ENCODE peak calls at places on chromosome 10, in six cellular contexts. U, V, R, Y, A and I are unnamed samples. For H3K4me1, the result is how much of the 10 kb centered on the place peaks cover.

GRCh38 chr10:89389254-89389653 is 3.2 kb upstream of the IFIT1 start:
- DNase-seq in U (no peak), V (no peak), R (peak), Y (no peak), A (no peak), I (peak)

GRCh38 chr10:119246862-119247549 is 39.6 kb downstream of the GRK5 start:
- DNase-seq in U (no peak), V (no peak), R (peak), Y (no peak), A (no peak), I (peak)

GRCh38 chr10:60942604-60943269 is 1.2 kb downstream of the RHOBTB1 start:
- DNase-seq in U (no peak), V (no peak), R (peak), Y (no peak), A (no peak), I (peak)

GRCh38 chr10:118701529-118702323 is 53.0 kb downstream of the CACUL1 start:
- DNase-seq in U (peak), V (no peak), R (peak), Y (no peak), A (peak), I (peak)

GRCh38 chr10:60043561-60043960 is 137.2 kb upstream of the CCDC6 start:
- DNase-seq in U (no peak), V (no peak), R (no peak), Y (no peak), A (no peak), I (no peak)

GRCh38 chr10:97234403-97234802 is 48.6 kb upstream of the SLIT1 start:
- DNase-seq in U (no peak), V (peak), R (peak), Y (no peak), A (no peak), I (peak)

GRCh38 chr10:46028584-46029570 is 1.5 kb downstream of the NCOA4 start:
- DNase-seq in U (no peak), V (peak), R (peak), Y (no peak), A (peak), I (peak)

GRCh38 chr10:94413374-94413773 is 11.0 kb downstream of the TBC1D12 start:
- DNase-seq in U (no peak), V (no peak), R (no peak), Y (no peak), A (no peak), I (no peak)

GRCh38 chr10:52011113-52011512 is 303.0 kb upstream of the DKK1 start:
- DNase-seq in U (no peak), V (no peak), R (no peak), Y (no peak), A (no peak), I (no peak)

GRCh38 chr10:112961609-112962008 is 11.6 kb downstream of the TCF7L2 start:
- DNase-seq in U (no peak), V (no peak), R (no peak), Y (no peak), A (no peak), I (peak)

GRCh38 chr10:92405006-92405924 is 114.3 kb downstream of the MARCHF5 start:
- DNase-seq in U (peak), V (no peak), R (no peak), Y (no peak), A (no peak), I (no peak)

GRCh38 chr10:119620241-119620753 is 23.5 kb upstream of the TIAL1 start:
- DNase-seq in U (no peak), V (no peak), R (peak), Y (no peak), A (no peak), I (peak)

GRCh38 chr10:71946700-71947099 is 17.5 kb upstream of the CHST3 start:
- DNase-seq in U (no peak), V (no peak), R (no peak), Y (no peak), A (no peak), I (no peak)

GRCh38 chr10:130471486-130471885 is 335.3 kb downstream of the GLRX3 start:
- DNase-seq in U (no peak), V (no peak), R (no peak), Y (no peak), A (no peak), I (no peak)

GRCh38 chr10:49397036-49397999 is 1.4 kb upstream of the DRGX start:
- DNase-seq in U (peak), V (peak), R (no peak), Y (peak), A (no peak), I (no peak)

GRCh38 chr10:85741626-85742300 is 624.8 kb downstream of the GRID1 start:
- DNase-seq in U (no peak), V (no peak), R (no peak), Y (no peak), A (no peak), I (no peak)

GRCh38 chr10:8416755-8417154 is 362.3 kb downstream of the GATA3 start:
- DNase-seq in U (no peak), V (no peak), R (no peak), Y (no peak), A (no peak), I (no peak)

GRCh38 chr10:34988397-34989067 is 101.6 kb downstream of the CUL2 start:
- DNase-seq in U (no peak), V (no peak), R (no peak), Y (no peak), A (no peak), I (no peak)

GRCh38 chr10:3763035-3763456 is 22.0 kb downstream of the KLF6 start:
- DNase-seq in U (no peak), V (no peak), R (peak), Y (no peak), A (no peak), I (peak)

GRCh38 chr10:92265687-92266258 is 25.1 kb downstream of the CPEB3 start:
- DNase-seq in U (no peak), V (no peak), R (no peak), Y (no peak), A (no peak), I (no peak)

GRCh38 chr10:88227342-88228018 is 355.6 kb downstream of the RNLS start:
- DNase-seq in U (no peak), V (no peak), R (peak), Y (no peak), A (no peak), I (peak)

GRCh38 chr10:86060386-86061280 is 306.0 kb downstream of the GRID1 start:
- DNase-seq in U (no peak), V (no peak), R (no peak), Y (no peak), A (no peak), I (no peak)

DNA sequence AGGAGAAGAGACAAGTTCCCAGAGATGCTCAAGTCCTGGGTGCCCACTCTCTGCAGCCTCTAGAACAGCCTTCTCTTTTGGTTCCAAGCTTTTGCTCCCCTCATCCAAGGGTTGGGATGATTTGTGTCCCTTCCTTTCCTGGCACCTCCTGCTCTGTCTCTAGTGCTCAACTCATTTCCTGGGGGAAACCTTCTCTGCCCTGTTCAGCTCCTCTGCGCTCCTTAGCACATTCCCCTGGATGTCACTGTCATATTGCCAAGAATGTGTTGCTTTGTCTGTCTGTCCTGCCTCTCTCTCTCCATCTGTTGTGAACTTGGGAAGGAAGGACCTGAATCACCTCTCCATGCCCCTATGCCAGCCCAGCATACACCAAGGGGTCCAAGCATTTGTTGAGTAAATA is 5.1 kb upstream of the LBX1 start:
- DNase-seq in U (no peak), V (no peak), R (no peak), Y (no peak), A (no peak), I (no peak)
- H4K91ac ChIP-seq in U (no peak), V (no peak), R (no peak), Y (no peak), A (no peak), I (no peak)

GRCh38 chr10:79321951-79322350 is 25.3 kb upstream of the PPIF start:
- DNase-seq in U (no peak), V (no peak), R (no peak), Y (no peak), A (peak), I (no peak)
- H3K4me1 ChIP-seq in U (under half), V (under half), R (under half), Y (under half), A (under half), I (under half)

DNA sequence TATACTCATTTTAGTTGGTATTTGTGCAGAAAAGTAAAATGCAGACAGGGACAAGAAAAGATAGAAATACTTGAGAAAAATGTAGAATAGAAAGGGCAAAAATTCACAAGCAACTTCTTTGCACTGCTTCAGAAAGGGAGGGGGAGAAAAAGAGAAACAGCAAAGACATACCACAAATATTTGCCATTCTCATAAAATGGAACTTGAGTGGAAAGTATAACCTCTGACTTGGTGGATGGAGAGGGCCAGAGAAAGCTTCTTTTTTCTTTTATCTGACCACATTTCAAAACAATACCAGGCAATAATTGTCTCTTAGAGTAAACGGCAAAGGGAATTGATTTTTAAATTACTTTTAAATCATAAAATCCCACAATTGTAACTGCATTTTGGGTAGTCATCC is 35.8 kb upstream of the TRUB1 start:
- DNase-seq in U (no peak), V (no peak), R (peak), Y (no peak), A (no peak), I (peak)
- H4K91ac ChIP-seq in U (no peak), V (no peak), R (no peak), Y (no peak), A (no peak), I (no peak)

GRCh38 chr10:115949282-115949844 is 323.6 kb downstream of the GFRA1 start:
- DNase-seq in U (no peak), V (no peak), R (no peak), Y (no peak), A (no peak), I (no peak)

GRCh38 chr10:115947104-115947503 is 325.9 kb downstream of the GFRA1 start:
- DNase-seq in U (no peak), V (no peak), R (peak), Y (no peak), A (no peak), I (no peak)

GRCh38 chr10:115948415-115948814 is 324.6 kb downstream of the GFRA1 start:
- DNase-seq in U (no peak), V (no peak), R (peak), Y (no peak), A (no peak), I (peak)

GRCh38 chr10:115944538-115944937 is 328.5 kb downstream of the GFRA1 start:
- DNase-seq in U (no peak), V (no peak), R (no peak), Y (no peak), A (no peak), I (no peak)

DNA sequence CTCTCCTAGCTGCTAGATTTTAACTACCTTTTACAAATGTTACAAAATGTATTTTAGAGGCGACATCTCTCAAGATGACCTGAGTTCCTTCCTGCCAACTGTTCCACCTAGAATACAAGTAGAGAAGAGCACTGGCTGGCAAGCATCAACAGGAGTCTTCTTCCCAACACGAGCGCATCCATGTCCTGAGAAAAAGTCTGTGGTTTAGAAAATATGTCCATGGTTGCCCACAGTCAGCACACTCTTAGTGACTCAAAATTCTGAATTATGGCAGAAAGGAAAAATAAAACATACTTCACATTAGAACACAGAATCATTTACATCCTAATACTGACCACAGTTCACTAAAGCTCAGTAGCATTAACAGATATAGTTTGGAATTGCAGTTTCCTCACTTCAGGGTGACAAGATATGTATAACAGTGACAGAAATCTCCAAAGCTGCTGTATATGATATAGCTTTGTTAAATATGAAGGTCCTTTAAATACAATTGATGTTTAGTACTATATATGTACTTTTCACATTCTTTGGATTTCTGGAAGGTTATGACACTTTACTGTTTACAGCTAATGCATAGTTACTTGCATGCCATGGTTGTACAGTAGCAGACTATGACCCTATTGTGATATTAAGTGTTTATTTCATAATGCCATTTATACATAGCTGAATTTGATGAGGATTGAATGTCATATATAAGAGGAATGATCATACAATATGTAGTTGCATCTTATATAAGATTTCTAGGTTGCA is 327.1 kb downstream of the GFRA1 start:
- DNase-seq in U (no peak), V (no peak), R (no peak), Y (no peak), A (no peak), I (peak)
- H3K4me1 ChIP-seq in U (under half), V (under half), R (under half), Y (under half), A (under half), I (under half)

GRCh38 chr10:133272301-133272963 is 4.2 kb downstream of the ADAM8 start:
- DNase-seq in U (no peak), V (no peak), R (no peak), Y (no peak), A (no peak), I (no peak)

GRCh38 chr10:133270204-133270603 is 6.5 kb downstream of the ADAM8 start:
- DNase-seq in U (no peak), V (no peak), R (no peak), Y (no peak), A (no peak), I (no peak)

GRCh38 chr10:133269367-133269766 is 7.3 kb downstream of the ADAM8 start:
- DNase-seq in U (no peak), V (no peak), R (no peak), Y (no peak), A (no peak), I (no peak)

GRCh38 chr10:133271521-133272300 is 5.0 kb downstream of the ADAM8 start:
- DNase-seq in U (no peak), V (no peak), R (no peak), Y (no peak), A (no peak), I (no peak)

GRCh38 chr10:133270773-133271297 is 5.8 kb downstream of the ADAM8 start:
- DNase-seq in U (no peak), V (no peak), R (no peak), Y (no peak), A (no peak), I (no peak)
- H4K91ac ChIP-seq in U (no peak), V (no peak), R (no peak), Y (no peak), A (no peak), I (peak)

GRCh38 chr10:63260103-63260859 is 127.2 kb downstream of the NRBF2 start:
- DNase-seq in U (no peak), V (no peak), R (no peak), Y (no peak), A (no peak), I (no peak)
- H3K4me1 ChIP-seq in U (under half), V (under half), R (under half), Y (under half), A (under half), I (under half)